ENCODE peak calls at places on chromosomes 1 and 21, in five cellular contexts. One of them, this sample, is unnamed. For H3K27me3, the result is how much of the 10 kb centered on the place peaks cover.

GRCh38 chr1:90579212-90579802 is 137.8 kb downstream of the BARHL2 start:
- DNase-seq in CD4-positive, CD25-positive, alpha-beta regulatory T cell: peak
- DNase-seq in lung: no peak
- DNase-seq in neuronal stem cell: peak
- DNase-seq in psoas muscle: no peak
- DNase-seq in this sample: peak

GRCh38 chr1:53541761-53542550 is 82.8 kb downstream of the DMRTB1 start:
- DNase-seq in neuronal stem cell: no peak
- DNase-seq in psoas muscle: peak
- DNase-seq in lung: no peak
- DNase-seq in CD4-positive, CD25-positive, alpha-beta regulatory T cell: no peak
- DNase-seq in this sample: peak

GRCh38 chr1:228471762-228472398 is 15.3 kb upstream of the RNF187 start:
- DNase-seq in lung: no peak
- DNase-seq in CD4-positive, CD25-positive, alpha-beta regulatory T cell: peak
- DNase-seq in neuronal stem cell: no peak
- DNase-seq in psoas muscle: no peak
- DNase-seq in this sample: peak

GRCh38 chr1:193070395-193070753 is 11.0 kb downstream of the RO60 start:
- DNase-seq in psoas muscle: no peak
- DNase-seq in CD4-positive, CD25-positive, alpha-beta regulatory T cell: no peak
- DNase-seq in lung: no peak
- DNase-seq in neuronal stem cell: no peak
- DNase-seq in this sample: no peak

GRCh38 chr21:38591138-38591537 is 92.9 kb upstream of the ERG start:
- DNase-seq in lung: no peak
- DNase-seq in psoas muscle: no peak
- DNase-seq in CD4-positive, CD25-positive, alpha-beta regulatory T cell: no peak
- DNase-seq in neuronal stem cell: no peak
- DNase-seq in this sample: no peak

GRCh38 chr21:27525780-27526179 is 558.9 kb upstream of the ADAMTS5 start:
- DNase-seq in CD4-positive, CD25-positive, alpha-beta regulatory T cell: no peak
- DNase-seq in lung: no peak
- DNase-seq in neuronal stem cell: no peak
- DNase-seq in psoas muscle: no peak
- DNase-seq in this sample: no peak

GRCh38 chr1:175317309-175317708 is 124.7 kb upstream of the KIAA0040 start:
- DNase-seq in CD4-positive, CD25-positive, alpha-beta regulatory T cell: peak
- DNase-seq in psoas muscle: no peak
- DNase-seq in lung: no peak
- DNase-seq in neuronal stem cell: no peak
- DNase-seq in this sample: peak

GRCh38 chr1:214454619-214455396 is 96.6 kb downstream of the PTPN14 start:
- DNase-seq in CD4-positive, CD25-positive, alpha-beta regulatory T cell: no peak
- DNase-seq in neuronal stem cell: no peak
- DNase-seq in psoas muscle: no peak
- DNase-seq in lung: no peak
- DNase-seq in this sample: peak

GRCh38 chr1:143694085-143694484 is 277.7 kb downstream of the FAM72C start:
- DNase-seq in psoas muscle: no peak
- DNase-seq in neuronal stem cell: no peak
- DNase-seq in lung: no peak
- DNase-seq in CD4-positive, CD25-positive, alpha-beta regulatory T cell: no peak
- DNase-seq in this sample: no peak

GRCh38 chr1:208059328-208060017 is 148.5 kb upstream of the CD34 start:
- DNase-seq in psoas muscle: no peak
- DNase-seq in CD4-positive, CD25-positive, alpha-beta regulatory T cell: no peak
- DNase-seq in lung: no peak
- DNase-seq in neuronal stem cell: no peak
- DNase-seq in this sample: peak

GRCh38 chr1:2046953-2047748 is 3.1 kb upstream of the PRKCZ start:
- DNase-seq in CD4-positive, CD25-positive, alpha-beta regulatory T cell: no peak
- DNase-seq in lung: no peak
- DNase-seq in neuronal stem cell: no peak
- DNase-seq in psoas muscle: no peak
- DNase-seq in this sample: no peak
- H3K27me3 ChIP-seq in CD4-positive, CD25-positive, alpha-beta regulatory T cell: under half
- H3K27me3 ChIP-seq in lung: under half
- H3K27me3 ChIP-seq in neuronal stem cell: under half
- H3K27me3 ChIP-seq in psoas muscle: half or more
- H3K27me3 ChIP-seq in this sample: under half

GRCh38 chr1:47571952-47572351 is 134.1 kb downstream of the FOXD2 start:
- DNase-seq in CD4-positive, CD25-positive, alpha-beta regulatory T cell: no peak
- DNase-seq in psoas muscle: no peak
- DNase-seq in neuronal stem cell: no peak
- DNase-seq in lung: no peak
- DNase-seq in this sample: no peak

GRCh38 chr1:47574451-47575165 is 136.8 kb downstream of the FOXD2 start:
- DNase-seq in psoas muscle: no peak
- DNase-seq in neuronal stem cell: no peak
- DNase-seq in CD4-positive, CD25-positive, alpha-beta regulatory T cell: no peak
- DNase-seq in lung: no peak
- DNase-seq in this sample: no peak

GRCh38 chr1:47571161-47571560 is 133.3 kb downstream of the FOXD2 start:
- DNase-seq in lung: no peak
- DNase-seq in CD4-positive, CD25-positive, alpha-beta regulatory T cell: no peak
- DNase-seq in psoas muscle: no peak
- DNase-seq in neuronal stem cell: no peak
- DNase-seq in this sample: no peak

GRCh38 chr1:47569681-47570470 is 132.0 kb downstream of the FOXD2 start:
- DNase-seq in lung: peak
- DNase-seq in CD4-positive, CD25-positive, alpha-beta regulatory T cell: no peak
- DNase-seq in psoas muscle: no peak
- DNase-seq in neuronal stem cell: no peak
- DNase-seq in this sample: peak

DNA sequence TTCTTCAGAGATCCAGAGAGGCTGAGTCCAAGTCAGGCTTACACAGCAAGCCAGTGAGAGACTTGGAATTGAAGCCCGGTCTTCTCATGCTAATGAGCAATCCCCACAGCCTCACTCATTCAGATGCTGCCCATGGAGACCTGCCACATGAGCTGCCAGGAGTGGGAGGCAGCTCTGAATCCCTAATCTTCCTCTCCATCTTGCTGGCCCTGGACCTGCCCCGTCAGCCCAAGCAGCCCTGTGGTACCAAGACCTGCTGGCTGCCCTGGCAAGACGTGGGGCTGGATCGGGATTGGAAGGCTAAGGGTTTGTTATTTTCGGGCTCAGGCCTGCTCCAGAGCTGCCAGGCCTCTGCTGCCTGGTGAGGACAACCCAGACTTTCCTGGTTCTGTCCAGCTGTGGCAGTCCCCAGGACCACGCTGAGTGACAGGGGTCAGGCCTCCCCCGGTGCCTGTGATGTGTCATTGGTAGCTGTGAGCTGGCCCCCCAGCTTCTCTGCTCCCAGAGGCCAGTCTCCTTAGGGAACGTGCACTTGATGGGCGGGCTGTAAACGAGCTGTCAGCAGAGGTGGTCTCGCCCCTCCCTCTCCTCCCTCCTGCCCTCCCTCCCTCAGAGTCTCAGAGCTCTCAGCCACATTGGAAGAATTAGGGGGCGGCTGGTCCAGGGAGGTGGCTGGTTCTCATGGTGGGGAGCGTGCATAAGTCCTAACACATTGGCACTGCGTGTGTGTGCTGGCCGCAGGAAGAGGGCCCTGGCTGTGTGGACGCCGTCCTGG is 135.1 kb downstream of the FOXD2 start:
- DNase-seq in neuronal stem cell: no peak
- DNase-seq in psoas muscle: no peak
- DNase-seq in CD4-positive, CD25-positive, alpha-beta regulatory T cell: no peak
- DNase-seq in lung: no peak
- DNase-seq in this sample: peak
- H3K27me3 ChIP-seq in neuronal stem cell: under half
- H3K27me3 ChIP-seq in psoas muscle: under half
- H3K27me3 ChIP-seq in CD4-positive, CD25-positive, alpha-beta regulatory T cell: under half
- H3K27me3 ChIP-seq in lung: under half
- H3K27me3 ChIP-seq in this sample: under half

GRCh38 chr1:2020310-2020655 is 1.1 kb downstream of the GABRD start:
- DNase-seq in CD4-positive, CD25-positive, alpha-beta regulatory T cell: no peak
- DNase-seq in lung: no peak
- DNase-seq in psoas muscle: no peak
- DNase-seq in neuronal stem cell: no peak
- DNase-seq in this sample: no peak
- H3K27me3 ChIP-seq in CD4-positive, CD25-positive, alpha-beta regulatory T cell: under half
- H3K27me3 ChIP-seq in lung: under half
- H3K27me3 ChIP-seq in psoas muscle: half or more
- H3K27me3 ChIP-seq in neuronal stem cell: under half
- H3K27me3 ChIP-seq in this sample: half or more

GRCh38 chr1:205062319-205062718 is 19.3 kb downstream of the CNTN2 start:
- DNase-seq in lung: no peak
- DNase-seq in neuronal stem cell: no peak
- DNase-seq in psoas muscle: peak
- DNase-seq in CD4-positive, CD25-positive, alpha-beta regulatory T cell: no peak
- DNase-seq in this sample: no peak

GRCh38 chr1:205059660-205060059 is 16.6 kb downstream of the CNTN2 start:
- DNase-seq in CD4-positive, CD25-positive, alpha-beta regulatory T cell: no peak
- DNase-seq in neuronal stem cell: no peak
- DNase-seq in psoas muscle: peak
- DNase-seq in lung: no peak
- DNase-seq in this sample: no peak

GRCh38 chr1:205061665-205062069 is 18.7 kb downstream of the CNTN2 start:
- DNase-seq in lung: peak
- DNase-seq in CD4-positive, CD25-positive, alpha-beta regulatory T cell: peak
- DNase-seq in psoas muscle: peak
- DNase-seq in neuronal stem cell: peak
- DNase-seq in this sample: peak

GRCh38 chr1:205061227-205061626 is 18.2 kb downstream of the CNTN2 start:
- DNase-seq in CD4-positive, CD25-positive, alpha-beta regulatory T cell: no peak
- DNase-seq in psoas muscle: peak
- DNase-seq in neuronal stem cell: no peak
- DNase-seq in lung: no peak
- DNase-seq in this sample: no peak

GRCh38 chr1:205060746-205061145 is 17.7 kb downstream of the CNTN2 start:
- DNase-seq in lung: no peak
- DNase-seq in CD4-positive, CD25-positive, alpha-beta regulatory T cell: no peak
- DNase-seq in psoas muscle: peak
- DNase-seq in neuronal stem cell: no peak
- DNase-seq in this sample: no peak
- H3K27me3 ChIP-seq in lung: under half
- H3K27me3 ChIP-seq in CD4-positive, CD25-positive, alpha-beta regulatory T cell: under half
- H3K27me3 ChIP-seq in psoas muscle: under half
- H3K27me3 ChIP-seq in neuronal stem cell: under half
- H3K27me3 ChIP-seq in this sample: under half

GRCh38 chr1:118989878-118990378 is 1.8 kb upstream of the TBX15 start:
- DNase-seq in lung: no peak
- DNase-seq in psoas muscle: peak
- DNase-seq in neuronal stem cell: peak
- DNase-seq in CD4-positive, CD25-positive, alpha-beta regulatory T cell: no peak
- DNase-seq in this sample: no peak
- H3K27me3 ChIP-seq in lung: under half
- H3K27me3 ChIP-seq in psoas muscle: under half
- H3K27me3 ChIP-seq in neuronal stem cell: half or more
- H3K27me3 ChIP-seq in CD4-positive, CD25-positive, alpha-beta regulatory T cell: under half
- H3K27me3 ChIP-seq in this sample: half or more

GRCh38 chr1:202708456-202709275 is 1.6 kb downstream of the SYT2 start:
- DNase-seq in psoas muscle: no peak
- DNase-seq in CD4-positive, CD25-positive, alpha-beta regulatory T cell: no peak
- DNase-seq in neuronal stem cell: no peak
- DNase-seq in lung: no peak
- DNase-seq in this sample: no peak
- H3K27me3 ChIP-seq in psoas muscle: half or more
- H3K27me3 ChIP-seq in CD4-positive, CD25-positive, alpha-beta regulatory T cell: under half
- H3K27me3 ChIP-seq in neuronal stem cell: under half
- H3K27me3 ChIP-seq in lung: under half
- H3K27me3 ChIP-seq in this sample: half or more

GRCh38 chr1:229940689-229941088 is 126.3 kb upstream of the GALNT2 start:
- DNase-seq in CD4-positive, CD25-positive, alpha-beta regulatory T cell: no peak
- DNase-seq in neuronal stem cell: no peak
- DNase-seq in psoas muscle: no peak
- DNase-seq in lung: no peak
- DNase-seq in this sample: peak
- H3K27me3 ChIP-seq in CD4-positive, CD25-positive, alpha-beta regulatory T cell: under half
- H3K27me3 ChIP-seq in neuronal stem cell: under half
- H3K27me3 ChIP-seq in psoas muscle: under half
- H3K27me3 ChIP-seq in lung: under half
- H3K27me3 ChIP-seq in this sample: under half

This sample was measured in cardiac muscle cell.